ENCODE peak calls at places on chromosomes 16 and 17, in eight cellular contexts. R, I, L, U, F, Z, C and M are unnamed samples.
A peak's percentile ranks its signal among the peaks of the same experiment; 100 is the strongest.

GRCh38 chr16:12095275-12096161 is 119.0 kb downstream of the SNX29 start:
- DNase-seq in L (peak; percentile 61), Z (peak; percentile 70), I (peak; percentile 69), R (peak; percentile 61), F (peak; percentile 22), U (no peak), C (peak; percentile 70), M (peak; percentile 44)

GRCh38 chr16:57637424-57637823 is 9.0 kb downstream of the ADGRG1 start:
- DNase-seq in L (no peak), F (no peak), C (no peak), I (no peak), Z (no peak), R (no peak), U (no peak), M (no peak)

GRCh38 chr17:7523033-7523432 is 25.8 kb upstream of the TNFSF12 start:
- DNase-seq in C (peak; percentile 31), Z (peak; percentile 43), L (no peak), I (peak; percentile 15), F (peak; percentile 8), R (peak; percentile 43), U (no peak), M (no peak)

GRCh38 chr16:27191352-27191924 is 11.9 kb upstream of the KDM8 start:
- DNase-seq in I (no peak), Z (no peak), U (no peak), R (no peak), L (no peak), F (no peak), C (no peak), M (no peak)

GRCh38 chr16:67282447-67282805 is 3.1 kb downstream of the PLEKHG4 start:
- DNase-seq in C (no peak), F (no peak), R (no peak), I (no peak), U (no peak), Z (no peak), L (no peak), M (no peak)

GRCh38 chr17:681738-682137 is 32.9 kb downstream of the VPS53 start:
- DNase-seq in I (no peak), C (no peak), L (no peak), U (no peak), Z (no peak), F (no peak), R (no peak), M (no peak)

GRCh38 chr17:60577147-60577925 is 22.7 kb upstream of the PPM1D start:
- DNase-seq in C (peak; percentile 25), I (peak; percentile 26), L (no peak), U (no peak), Z (no peak), F (no peak), R (peak; percentile 17), M (no peak)

GRCh38 chr17:77092025-77092424 is 48.7 kb upstream of the SEC14L1 start:
- DNase-seq in F (no peak), I (no peak), L (no peak), U (no peak), C (no peak), Z (no peak), R (no peak), M (no peak)

GRCh38 chr17:59707182-59707970 is at the start of the genes PTRH2 and VMP1:
- DNase-seq in I (peak; percentile 97), Z (peak; percentile 98), U (peak; percentile 99), F (peak; percentile 100), R (peak; percentile 100), L (peak; percentile 98), C (peak; percentile 98), M (peak; percentile 88)

GRCh38 chr16:61678182-61678581 is 358.1 kb downstream of the CDH8 start:
- DNase-seq in U (no peak), L (no peak), Z (no peak), R (no peak), C (no peak), F (no peak), I (no peak), M (no peak)

GRCh38 chr16:14652726-14653125 is 20.0 kb downstream of the BFAR start:
- DNase-seq in C (no peak), F (no peak), R (no peak), I (no peak), U (no peak), L (no peak), Z (no peak), M (no peak)

GRCh38 chr16:51524555-51525373 is 373.7 kb upstream of the SALL1 start:
- DNase-seq in U (no peak), R (no peak), Z (no peak), F (no peak), L (no peak), I (no peak), C (no peak), M (no peak)

GRCh38 chr16:85969591-85969990 is 70.6 kb downstream of the IRF8 start:
- DNase-seq in L (no peak), C (no peak), Z (no peak), I (no peak), F (no peak), U (no peak), R (no peak), M (no peak)
- TF ChIP-seq POLR2AphosphoS5 in L (no peak), C (no peak), Z (no peak), I (no peak), F (no peak), U (no peak), R (no peak), M (no peak)

DNA sequence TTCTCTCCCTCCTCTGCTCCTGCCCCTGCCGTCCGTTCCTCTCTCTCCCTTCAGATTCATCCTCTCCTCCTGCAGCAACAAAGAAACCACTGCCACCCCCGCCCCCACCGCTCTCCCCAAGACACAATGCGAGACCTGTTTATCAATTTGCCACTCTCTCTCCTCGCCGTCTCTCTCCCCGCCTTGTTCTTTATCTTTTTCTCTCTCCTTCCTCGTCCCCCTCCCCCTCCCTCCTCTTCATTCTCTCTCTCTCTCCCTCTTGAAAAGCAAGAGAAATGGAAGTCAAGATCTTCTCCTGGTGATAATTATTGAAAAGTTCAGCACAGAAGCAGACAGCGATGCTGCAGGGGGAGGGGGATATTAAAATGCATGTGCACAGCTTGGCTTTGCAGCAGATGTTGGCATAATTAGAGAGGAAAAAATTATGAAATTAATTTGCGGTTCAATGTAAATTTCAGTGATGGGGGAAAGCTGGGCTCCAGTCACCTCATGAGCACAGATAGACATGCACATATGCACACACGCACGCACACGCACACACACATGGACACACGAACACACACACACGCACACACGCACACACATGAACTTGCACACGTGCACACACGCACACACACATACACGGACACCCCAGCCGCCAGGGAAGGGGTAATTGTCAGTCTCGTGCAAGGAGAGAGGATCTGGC is 58.1 kb upstream of the CBFA2T3 start:
- DNase-seq in F (no peak), L (no peak), C (no peak), Z (no peak), R (no peak), U (no peak), I (peak; percentile 55), M (no peak)
- TF ChIP-seq POLR2AphosphoS5 in F (no peak), L (no peak), C (no peak), Z (no peak), R (no peak), U (no peak), I (no peak), M (no peak)

DNA sequence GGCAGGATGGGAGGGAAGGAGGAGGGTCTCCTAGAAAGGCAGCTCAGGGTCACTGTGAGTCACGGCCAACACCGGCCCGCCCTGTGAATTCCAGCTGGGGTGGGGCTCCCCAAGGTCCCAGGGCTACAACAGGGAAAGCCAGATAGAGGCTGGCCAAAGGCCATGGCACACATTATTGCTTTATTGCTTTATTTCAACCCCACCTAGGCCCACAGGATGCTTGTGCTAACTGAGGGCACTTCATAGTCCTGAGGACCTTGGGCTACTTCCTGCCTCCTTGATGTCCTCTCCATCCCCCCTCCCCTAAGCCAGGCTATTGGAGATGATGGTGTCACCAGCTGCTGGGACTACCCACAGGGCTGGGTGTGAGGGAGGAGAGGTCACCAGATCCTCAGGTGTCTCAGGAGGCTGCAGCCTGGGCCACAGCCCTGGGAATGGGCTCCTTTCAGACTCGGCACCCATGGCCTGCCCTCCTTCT is 26.1 kb downstream of the LRRC75A start:
- DNase-seq in U (no peak), L (no peak), I (no peak), R (no peak), C (peak; percentile 92), F (no peak), Z (peak; percentile 63), M (no peak)
- TF ChIP-seq POLR2AphosphoS5 in U (no peak), L (no peak), I (no peak), R (no peak), C (peak; percentile 67), F (no peak), Z (peak; percentile 33), M (no peak)

GRCh38 chr17:43651621-43652480 is 9.9 kb downstream of the MEOX1 start:
- DNase-seq in U (no peak), C (no peak), I (no peak), L (no peak), R (no peak), Z (no peak), F (no peak), M (no peak)
- TF ChIP-seq POLR2AphosphoS5 in U (no peak), C (no peak), I (no peak), L (no peak), R (no peak), Z (no peak), F (no peak), M (no peak)

DNA sequence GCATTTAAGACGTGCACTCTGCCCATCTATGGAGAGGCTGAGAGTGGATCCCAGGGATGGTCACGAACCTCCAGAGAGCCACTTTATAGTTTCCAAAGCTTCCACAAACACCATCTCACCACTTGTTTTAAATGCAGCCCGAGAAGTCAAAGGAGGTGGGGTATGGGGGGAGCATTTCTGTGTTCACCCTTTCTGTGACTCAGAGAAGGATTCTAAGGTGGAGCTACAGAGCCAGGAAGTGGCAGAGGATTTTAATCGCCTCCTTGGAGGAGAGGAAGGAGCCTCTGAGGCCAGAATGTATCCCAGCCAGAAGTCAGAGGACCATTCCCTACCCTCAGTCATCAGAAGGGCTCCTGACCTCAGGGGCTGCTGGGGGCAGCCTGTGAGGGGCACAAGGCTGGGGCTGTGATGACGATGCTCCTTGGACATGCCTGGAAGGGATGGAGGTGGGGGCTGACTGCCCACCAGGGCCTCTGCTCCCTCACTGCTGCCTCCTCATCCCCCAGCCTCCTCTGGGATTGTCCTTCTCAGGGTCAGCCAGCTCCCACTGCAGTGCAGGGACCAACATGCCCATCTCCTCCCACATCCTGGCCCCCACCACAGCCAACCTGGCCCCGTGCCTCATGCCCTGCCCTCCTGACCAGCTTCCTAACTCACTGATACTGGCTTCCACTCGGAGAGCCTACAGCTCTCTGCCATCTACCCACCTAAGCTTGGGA is 2.8 kb downstream of the XYLT2 start:
- DNase-seq in I (no peak), L (no peak), U (no peak), F (no peak), R (no peak), C (no peak), Z (peak; percentile 58), M (no peak)
- TF ChIP-seq POLR2AphosphoS5 in I (no peak), L (no peak), U (no peak), F (no peak), R (no peak), C (no peak), Z (no peak), M (no peak)